ENCODE peak calls at places on chromosomes 1 and 21, in four cellular contexts. One of them, this sample, is unnamed.

GRCh38 chr1:246032984-246033383 is 474.1 kb downstream of the SMYD3 start:
- DNase-seq in GM03348: no peak
- DNase-seq in left ventricle myocardium superior: no peak
- DNase-seq in activated CD4-positive, alpha-beta memory T cell treated with anti-CD3 and anti-CD28 coated beads, Interleukin-2, amount 10 ng/mL, durations not matched to agents 7 days and 5 days: no peak
- DNase-seq in this sample: no peak

GRCh38 chr1:901108-901859 is 22.4 kb upstream of the SAMD11 start:
- DNase-seq in GM03348: no peak
- DNase-seq in left ventricle myocardium superior: no peak
- DNase-seq in activated CD4-positive, alpha-beta memory T cell treated with anti-CD3 and anti-CD28 coated beads, Interleukin-2, amount 10 ng/mL, durations not matched to agents 7 days and 5 days: peak; percentile 11
- DNase-seq in this sample: no peak

GRCh38 chr1:44524655-44525530 is 119.8 kb downstream of the RNF220 start:
- DNase-seq in GM03348: no peak
- DNase-seq in left ventricle myocardium superior: no peak
- DNase-seq in activated CD4-positive, alpha-beta memory T cell treated with anti-CD3 and anti-CD28 coated beads, Interleukin-2, amount 10 ng/mL, durations not matched to agents 7 days and 5 days: no peak
- DNase-seq in this sample: no peak

GRCh38 chr1:236795757-236796719 is 946 bp downstream of the MTR start:
- DNase-seq in GM03348: peak; percentile 16
- DNase-seq in left ventricle myocardium superior: no peak
- DNase-seq in activated CD4-positive, alpha-beta memory T cell treated with anti-CD3 and anti-CD28 coated beads, Interleukin-2, amount 10 ng/mL, durations not matched to agents 7 days and 5 days: no peak
- DNase-seq in this sample: no peak

GRCh38 chr1:85463666-85464496 is 1.1 kb downstream of the DDAH1 start:
- DNase-seq in GM03348: peak; percentile 35
- DNase-seq in left ventricle myocardium superior: no peak
- DNase-seq in activated CD4-positive, alpha-beta memory T cell treated with anti-CD3 and anti-CD28 coated beads, Interleukin-2, amount 10 ng/mL, durations not matched to agents 7 days and 5 days: no peak
- DNase-seq in this sample: no peak

GRCh38 chr1:26882696-26883095 is 7.4 kb downstream of the GPN2 start:
- DNase-seq in GM03348: no peak
- DNase-seq in left ventricle myocardium superior: no peak
- DNase-seq in activated CD4-positive, alpha-beta memory T cell treated with anti-CD3 and anti-CD28 coated beads, Interleukin-2, amount 10 ng/mL, durations not matched to agents 7 days and 5 days: no peak
- DNase-seq in this sample: no peak

GRCh38 chr1:55965981-55966461 is 613.3 kb downstream of the PLPP3 start:
- DNase-seq in GM03348: peak; percentile 8
- DNase-seq in left ventricle myocardium superior: no peak
- DNase-seq in activated CD4-positive, alpha-beta memory T cell treated with anti-CD3 and anti-CD28 coated beads, Interleukin-2, amount 10 ng/mL, durations not matched to agents 7 days and 5 days: no peak
- DNase-seq in this sample: no peak

GRCh38 chr1:230883964-230884363 is 15.6 kb upstream of the C1orf198 start:
- DNase-seq in GM03348: peak; percentile 55
- DNase-seq in left ventricle myocardium superior: no peak
- DNase-seq in activated CD4-positive, alpha-beta memory T cell treated with anti-CD3 and anti-CD28 coated beads, Interleukin-2, amount 10 ng/mL, durations not matched to agents 7 days and 5 days: no peak
- DNase-seq in this sample: no peak

GRCh38 chr1:23019851-23020625 is 770 bp downstream of the KDM1A start:
- DNase-seq in GM03348: peak; percentile 39
- DNase-seq in left ventricle myocardium superior: peak; percentile 45
- DNase-seq in activated CD4-positive, alpha-beta memory T cell treated with anti-CD3 and anti-CD28 coated beads, Interleukin-2, amount 10 ng/mL, durations not matched to agents 7 days and 5 days: peak; percentile 28
- DNase-seq in this sample: no peak

GRCh38 chr1:55826413-55827080 is 611.4 kb upstream of the USP24 start:
- DNase-seq in GM03348: no peak
- DNase-seq in left ventricle myocardium superior: no peak
- DNase-seq in activated CD4-positive, alpha-beta memory T cell treated with anti-CD3 and anti-CD28 coated beads, Interleukin-2, amount 10 ng/mL, durations not matched to agents 7 days and 5 days: no peak
- DNase-seq in this sample: no peak

GRCh38 chr1:229653420-229653819 is 27.4 kb downstream of the URB2 start:
- DNase-seq in GM03348: no peak
- DNase-seq in left ventricle myocardium superior: no peak
- DNase-seq in activated CD4-positive, alpha-beta memory T cell treated with anti-CD3 and anti-CD28 coated beads, Interleukin-2, amount 10 ng/mL, durations not matched to agents 7 days and 5 days: no peak
- DNase-seq in this sample: no peak

GRCh38 chr1:81118550-81118949 is 682.2 kb upstream of the ADGRL2 start:
- DNase-seq in GM03348: no peak
- DNase-seq in left ventricle myocardium superior: no peak
- DNase-seq in activated CD4-positive, alpha-beta memory T cell treated with anti-CD3 and anti-CD28 coated beads, Interleukin-2, amount 10 ng/mL, durations not matched to agents 7 days and 5 days: no peak
- DNase-seq in this sample: no peak

GRCh38 chr1:223364685-223365382 is 858 bp upstream of the SUSD4 start:
- DNase-seq in GM03348: no peak
- DNase-seq in left ventricle myocardium superior: peak; percentile 41
- DNase-seq in activated CD4-positive, alpha-beta memory T cell treated with anti-CD3 and anti-CD28 coated beads, Interleukin-2, amount 10 ng/mL, durations not matched to agents 7 days and 5 days: no peak
- DNase-seq in this sample: no peak

GRCh38 chr1:33709780-33710713 is 153.8 kb upstream of the HMGB4 start:
- DNase-seq in GM03348: peak; percentile 74
- DNase-seq in left ventricle myocardium superior: no peak
- DNase-seq in activated CD4-positive, alpha-beta memory T cell treated with anti-CD3 and anti-CD28 coated beads, Interleukin-2, amount 10 ng/mL, durations not matched to agents 7 days and 5 days: no peak
- DNase-seq in this sample: no peak

GRCh38 chr1:77513839-77514763 is 168.4 kb downstream of the ZZZ3 start:
- DNase-seq in GM03348: peak; percentile 85
- DNase-seq in left ventricle myocardium superior: no peak
- DNase-seq in activated CD4-positive, alpha-beta memory T cell treated with anti-CD3 and anti-CD28 coated beads, Interleukin-2, amount 10 ng/mL, durations not matched to agents 7 days and 5 days: no peak
- DNase-seq in this sample: no peak

GRCh38 chr1:200535605-200536004 is 84.9 kb downstream of the KIF14 start:
- DNase-seq in GM03348: no peak
- DNase-seq in left ventricle myocardium superior: no peak
- DNase-seq in activated CD4-positive, alpha-beta memory T cell treated with anti-CD3 and anti-CD28 coated beads, Interleukin-2, amount 10 ng/mL, durations not matched to agents 7 days and 5 days: peak; percentile 17
- DNase-seq in this sample: no peak

GRCh38 chr21:45306832-45307571 is 19.3 kb upstream of the POFUT2 start:
- DNase-seq in GM03348: peak; percentile 65
- DNase-seq in left ventricle myocardium superior: peak; percentile 90
- DNase-seq in activated CD4-positive, alpha-beta memory T cell treated with anti-CD3 and anti-CD28 coated beads, Interleukin-2, amount 10 ng/mL, durations not matched to agents 7 days and 5 days: no peak
- DNase-seq in this sample: peak; percentile 92

GRCh38 chr1:110555807-110556470 is 37.0 kb upstream of the KCNA10 start:
- DNase-seq in GM03348: no peak
- DNase-seq in left ventricle myocardium superior: peak; percentile 81
- DNase-seq in activated CD4-positive, alpha-beta memory T cell treated with anti-CD3 and anti-CD28 coated beads, Interleukin-2, amount 10 ng/mL, durations not matched to agents 7 days and 5 days: no peak
- DNase-seq in this sample: peak; percentile 70

GRCh38 chr1:176466514-176466913 is 3.5 kb downstream of the PAPPA2 start:
- DNase-seq in GM03348: no peak
- DNase-seq in left ventricle myocardium superior: no peak
- DNase-seq in activated CD4-positive, alpha-beta memory T cell treated with anti-CD3 and anti-CD28 coated beads, Interleukin-2, amount 10 ng/mL, durations not matched to agents 7 days and 5 days: no peak
- DNase-seq in this sample: no peak

GRCh38 chr1:45892068-45892785 is 88.8 kb downstream of the MAST2 start:
- DNase-seq in GM03348: peak; percentile 56
- DNase-seq in left ventricle myocardium superior: no peak
- DNase-seq in activated CD4-positive, alpha-beta memory T cell treated with anti-CD3 and anti-CD28 coated beads, Interleukin-2, amount 10 ng/mL, durations not matched to agents 7 days and 5 days: no peak
- DNase-seq in this sample: peak; percentile 40

GRCh38 chr21:44874497-44875331 is 1.2 kb upstream of the PTTG1IP start:
- DNase-seq in GM03348: peak; percentile 56
- DNase-seq in left ventricle myocardium superior: peak; percentile 81
- DNase-seq in activated CD4-positive, alpha-beta memory T cell treated with anti-CD3 and anti-CD28 coated beads, Interleukin-2, amount 10 ng/mL, durations not matched to agents 7 days and 5 days: peak; percentile 48
- DNase-seq in this sample: peak; percentile 86

GRCh38 chr1:173527151-173527826 is 50.2 kb downstream of the PRDX6 start:
- DNase-seq in GM03348: no peak
- DNase-seq in left ventricle myocardium superior: no peak
- DNase-seq in activated CD4-positive, alpha-beta memory T cell treated with anti-CD3 and anti-CD28 coated beads, Interleukin-2, amount 10 ng/mL, durations not matched to agents 7 days and 5 days: no peak
- DNase-seq in this sample: no peak

GRCh38 chr21:41671859-41672542 is 94.9 kb downstream of the RIPK4 start:
- DNase-seq in GM03348: no peak
- DNase-seq in left ventricle myocardium superior: no peak
- DNase-seq in activated CD4-positive, alpha-beta memory T cell treated with anti-CD3 and anti-CD28 coated beads, Interleukin-2, amount 10 ng/mL, durations not matched to agents 7 days and 5 days: peak; percentile 25
- DNase-seq in this sample: no peak

GRCh38 chr1:178946416-178946815 is 75.5 kb upstream of the ANGPTL1 start:
- DNase-seq in GM03348: no peak
- DNase-seq in left ventricle myocardium superior: no peak
- DNase-seq in activated CD4-positive, alpha-beta memory T cell treated with anti-CD3 and anti-CD28 coated beads, Interleukin-2, amount 10 ng/mL, durations not matched to agents 7 days and 5 days: no peak
- DNase-seq in this sample: no peak

GRCh38 chr1:222557574-222557973 is 9.7 kb upstream of the HHIPL2 start:
- DNase-seq in GM03348: no peak
- DNase-seq in left ventricle myocardium superior: no peak
- DNase-seq in activated CD4-positive, alpha-beta memory T cell treated with anti-CD3 and anti-CD28 coated beads, Interleukin-2, amount 10 ng/mL, durations not matched to agents 7 days and 5 days: no peak
- DNase-seq in this sample: no peak

GRCh38 chr1:12572506-12572905 is 45.5 kb downstream of the DHRS3 start:
- DNase-seq in GM03348: no peak
- DNase-seq in left ventricle myocardium superior: peak; percentile 19
- DNase-seq in activated CD4-positive, alpha-beta memory T cell treated with anti-CD3 and anti-CD28 coated beads, Interleukin-2, amount 10 ng/mL, durations not matched to agents 7 days and 5 days: no peak
- DNase-seq in this sample: peak; percentile 39

GRCh38 chr1:159923203-159924024 is 1.9 kb downstream of the TAGLN2 start:
- DNase-seq in GM03348: peak; percentile 88
- DNase-seq in left ventricle myocardium superior: peak; percentile 88
- DNase-seq in activated CD4-positive, alpha-beta memory T cell treated with anti-CD3 and anti-CD28 coated beads, Interleukin-2, amount 10 ng/mL, durations not matched to agents 7 days and 5 days: peak; percentile 88
- DNase-seq in this sample: peak; percentile 93

GRCh38 chr1:112762541-112763141 is 47.5 kb upstream of the PPM1J start:
- DNase-seq in GM03348: peak; percentile 46
- DNase-seq in left ventricle myocardium superior: no peak
- DNase-seq in activated CD4-positive, alpha-beta memory T cell treated with anti-CD3 and anti-CD28 coated beads, Interleukin-2, amount 10 ng/mL, durations not matched to agents 7 days and 5 days: no peak
- DNase-seq in this sample: no peak

GRCh38 chr1:202852163-202852904 is 36.6 kb downstream of the RABIF start:
- DNase-seq in GM03348: peak; percentile 48
- DNase-seq in left ventricle myocardium superior: no peak
- DNase-seq in activated CD4-positive, alpha-beta memory T cell treated with anti-CD3 and anti-CD28 coated beads, Interleukin-2, amount 10 ng/mL, durations not matched to agents 7 days and 5 days: peak; percentile 61
- DNase-seq in this sample: no peak

GRCh38 chr21:43815991-43816390 is 26.6 kb downstream of the RRP1 start:
- DNase-seq in GM03348: no peak
- DNase-seq in left ventricle myocardium superior: no peak
- DNase-seq in activated CD4-positive, alpha-beta memory T cell treated with anti-CD3 and anti-CD28 coated beads, Interleukin-2, amount 10 ng/mL, durations not matched to agents 7 days and 5 days: no peak
- DNase-seq in this sample: no peak

GRCh38 chr1:1085911-1086841 is 12.1 kb upstream of the RNF223 start:
- DNase-seq in GM03348: no peak
- DNase-seq in left ventricle myocardium superior: no peak
- DNase-seq in activated CD4-positive, alpha-beta memory T cell treated with anti-CD3 and anti-CD28 coated beads, Interleukin-2, amount 10 ng/mL, durations not matched to agents 7 days and 5 days: no peak
- DNase-seq in this sample: no peak

GRCh38 chr1:33322870-33323585 is 2.1 kb upstream of the A3GALT2 start:
- DNase-seq in GM03348: no peak
- DNase-seq in left ventricle myocardium superior: no peak
- DNase-seq in activated CD4-positive, alpha-beta memory T cell treated with anti-CD3 and anti-CD28 coated beads, Interleukin-2, amount 10 ng/mL, durations not matched to agents 7 days and 5 days: no peak
- DNase-seq in this sample: no peak

GRCh38 chr21:45817345-45817744 is 164.2 kb upstream of the COL6A1 start:
- DNase-seq in GM03348: no peak
- DNase-seq in left ventricle myocardium superior: no peak
- DNase-seq in activated CD4-positive, alpha-beta memory T cell treated with anti-CD3 and anti-CD28 coated beads, Interleukin-2, amount 10 ng/mL, durations not matched to agents 7 days and 5 days: no peak
- DNase-seq in this sample: no peak

GRCh38 chr1:61419681-61420080 is 305.3 kb downstream of the TM2D1 start:
- DNase-seq in GM03348: no peak
- DNase-seq in left ventricle myocardium superior: no peak
- DNase-seq in activated CD4-positive, alpha-beta memory T cell treated with anti-CD3 and anti-CD28 coated beads, Interleukin-2, amount 10 ng/mL, durations not matched to agents 7 days and 5 days: no peak
- DNase-seq in this sample: no peak

GRCh38 chr1:64171797-64172281 is 31.6 kb upstream of the UBE2U start:
- DNase-seq in GM03348: peak; percentile 34
- DNase-seq in left ventricle myocardium superior: no peak
- DNase-seq in activated CD4-positive, alpha-beta memory T cell treated with anti-CD3 and anti-CD28 coated beads, Interleukin-2, amount 10 ng/mL, durations not matched to agents 7 days and 5 days: no peak
- DNase-seq in this sample: no peak

GRCh38 chr1:208209286-208209685 is 34.9 kb downstream of the PLXNA2 start:
- DNase-seq in GM03348: no peak
- DNase-seq in left ventricle myocardium superior: no peak
- DNase-seq in activated CD4-positive, alpha-beta memory T cell treated with anti-CD3 and anti-CD28 coated beads, Interleukin-2, amount 10 ng/mL, durations not matched to agents 7 days and 5 days: no peak
- DNase-seq in this sample: no peak